ENCODE peak calls at places on chromosomes 5 and 9, in four cellular contexts. F is SK-N-SH, R is GM23248, Y is HCT116. K is an unnamed sample.

GRCh38 chr9:98536542-98537173 is 172.1 kb downstream of the GABBR2 start:
- DNase-seq in R (no peak), Y (no peak), F (no peak), K (peak)

GRCh38 chr5:54703091-54703490 is 185.5 kb downstream of the SNX18 start:
- DNase-seq in R (peak), F (no peak), Y (no peak), K (peak)

GRCh38 chr5:140267559-140268018 is 35.3 kb downstream of the PFDN1 start:
- DNase-seq in F (no peak), R (no peak), Y (no peak), K (no peak)

GRCh38 chr5:122384612-122385180 is 72.7 kb downstream of the SNCAIP start:
- DNase-seq in Y (no peak), F (no peak), R (no peak), K (no peak)

GRCh38 chr5:65262094-65262493 is 219.6 kb downstream of the ADAMTS6 start:
- DNase-seq in F (peak), Y (no peak), R (peak), K (no peak)

GRCh38 chr5:59660737-59661136 is 232.8 kb downstream of the PDE4D start:
- DNase-seq in F (peak), Y (no peak), R (peak), K (peak)

GRCh38 chr5:112413611-112414010 is 5.5 kb downstream of the EPB41L4A start:
- DNase-seq in F (no peak), R (no peak), Y (no peak), K (no peak)

GRCh38 chr5:137751869-137752491 is 2.2 kb downstream of the HNRNPA0 start:
- DNase-seq in R (peak), F (peak), Y (peak), K (peak)

GRCh38 chr9:138022756-138023393 is 145.3 kb downstream of the CACNA1B start:
- DNase-seq in R (no peak), Y (no peak), F (no peak), K (no peak)

GRCh38 chr5:171739246-171739645 is 46.4 kb upstream of the SMIM23 start:
- DNase-seq in Y (no peak), R (no peak), F (no peak), K (no peak)

GRCh38 chr5:65209341-65209740 is 272.4 kb downstream of the ADAMTS6 start:
- DNase-seq in F (no peak), Y (no peak), R (peak), K (peak)

GRCh38 chr9:133813749-133814585 is 75.8 kb upstream of the SARDH start:
- DNase-seq in R (no peak), F (peak), Y (no peak), K (no peak)

GRCh38 chr9:93601666-93602065 is 25.3 kb downstream of the PHF2 start:
- DNase-seq in R (no peak), F (no peak), Y (no peak), K (no peak)

GRCh38 chr9:37382161-37382981 is 40.1 kb upstream of the GRHPR start:
- DNase-seq in F (no peak), Y (no peak), R (no peak), K (no peak)

GRCh38 chr9:37381094-37381741 is 41.3 kb upstream of the GRHPR start:
- DNase-seq in R (no peak), F (no peak), Y (no peak), K (no peak)

GRCh38 chr9:37383393-37383792 is 39.1 kb upstream of the GRHPR start:
- DNase-seq in F (no peak), Y (no peak), R (no peak), K (no peak)

GRCh38 chr9:37383876-37384715 is 38.4 kb upstream of the GRHPR start:
- DNase-seq in F (no peak), R (no peak), Y (no peak), K (no peak)

DNA sequence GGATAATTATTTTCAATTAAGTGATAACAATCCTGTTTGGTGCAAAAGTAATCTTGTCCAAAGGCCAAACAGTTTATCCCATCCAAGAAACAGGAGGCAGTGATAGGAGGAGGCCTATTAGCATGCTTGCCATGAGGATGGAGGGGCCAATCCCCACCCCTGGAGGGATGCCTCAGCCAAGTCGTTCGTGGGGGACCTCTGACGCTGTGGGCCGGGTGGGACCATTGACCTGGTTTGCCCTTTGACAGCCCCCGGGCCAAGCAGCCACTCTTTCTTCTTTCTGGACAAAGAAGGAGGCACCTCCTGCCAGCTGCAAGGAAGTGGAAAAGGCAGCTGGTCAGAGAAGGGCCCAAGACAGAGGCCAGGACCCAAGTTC is 39.5 kb upstream of the GRHPR start:
- DNase-seq in F (no peak), R (no peak), Y (no peak), K (no peak)
- H3K27ac ChIP-seq in F (no peak), R (no peak), Y (no peak), K (no peak)

DNA sequence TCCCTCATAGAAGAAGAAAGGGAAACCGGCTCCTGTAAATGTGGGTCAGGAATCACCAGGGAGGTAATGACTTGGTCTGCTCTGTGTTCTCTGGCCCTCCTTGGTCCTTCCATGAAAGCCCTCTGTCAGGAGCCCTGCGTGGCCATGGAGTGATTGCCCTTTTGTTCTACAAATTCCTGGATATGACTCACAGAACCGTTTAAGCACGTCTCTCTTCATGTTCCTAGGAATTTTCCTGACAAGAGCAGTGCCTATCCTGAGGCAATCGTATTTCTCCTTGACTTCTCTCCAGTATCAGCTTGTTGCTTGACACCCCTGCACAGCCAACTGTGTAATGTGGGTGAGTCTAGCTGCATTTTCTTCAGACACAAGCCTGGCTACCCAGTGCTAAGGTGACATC is 274.4 kb upstream of the ZNF462 start:
- DNase-seq in R (no peak), F (no peak), Y (peak), K (peak)
- TF ChIP-seq EZH2phosphoT487 in R (no peak), F (no peak), Y (no peak), K (no peak)

GRCh38 chr9:125889122-125889523 is 141.9 kb downstream of the PBX3 start:
- DNase-seq in R (peak), Y (no peak), F (peak), K (no peak)
- H3K27ac ChIP-seq in R (peak), Y (no peak), F (peak), K (no peak)

DNA sequence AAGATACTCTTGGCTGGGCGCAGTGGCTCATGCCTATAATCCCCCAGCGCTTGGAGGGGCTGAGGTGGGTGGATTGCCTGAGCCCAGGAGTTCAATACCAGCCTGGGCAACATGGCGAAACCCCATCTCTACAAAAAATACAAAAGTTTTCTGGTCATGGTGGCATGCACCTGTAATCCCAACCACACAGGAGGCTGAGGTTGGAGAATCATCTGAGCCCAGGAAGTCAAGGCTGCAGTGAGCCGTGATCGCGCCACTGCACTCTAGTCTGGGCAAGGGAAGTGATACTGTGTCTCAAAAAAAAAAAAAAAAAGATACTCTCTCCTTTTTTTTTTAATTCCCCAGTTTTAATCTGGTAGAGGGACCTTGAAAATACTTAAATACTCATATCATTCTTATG is 15.0 kb downstream of the ANKRD33B start:
- DNase-seq in F (no peak), Y (no peak), R (no peak), K (no peak)
- TF ChIP-seq EZH2phosphoT487 in F (no peak), Y (no peak), R (no peak), K (no peak)